ENCODE peak calls at places on chromosomes 1 and 21, in five cellular contexts. One of them, this sample, is unnamed.

GRCh38 chr1:65471901-65472332 is 51.4 kb downstream of the LEPR start:
- DNase-seq in A549: no peak
- DNase-seq in right lobe of liver: no peak
- DNase-seq in heart right ventricle: no peak
- DNase-seq in endothelial cell: no peak
- DNase-seq in this sample: no peak

GRCh38 chr1:26032636-26033357 is 11.2 kb downstream of the EXTL1 start:
- DNase-seq in endothelial cell: no peak
- DNase-seq in right lobe of liver: no peak
- DNase-seq in heart right ventricle: no peak
- DNase-seq in A549: no peak
- DNase-seq in this sample: no peak

GRCh38 chr1:164841723-164842465 is 282.9 kb downstream of the PBX1 start:
- DNase-seq in endothelial cell: no peak
- DNase-seq in heart right ventricle: no peak
- DNase-seq in right lobe of liver: no peak
- DNase-seq in A549: no peak
- DNase-seq in this sample: no peak

GRCh38 chr1:117658676-117659075 is 52.8 kb downstream of the TENT5C start:
- DNase-seq in right lobe of liver: no peak
- DNase-seq in A549: no peak
- DNase-seq in heart right ventricle: no peak
- DNase-seq in endothelial cell: no peak
- DNase-seq in this sample: no peak

GRCh38 chr1:171740987-171741871 is 636 bp downstream of the VAMP4 start:
- DNase-seq in right lobe of liver: peak; percentile 59
- DNase-seq in A549: peak; percentile 24
- DNase-seq in heart right ventricle: peak; percentile 53
- DNase-seq in endothelial cell: peak; percentile 9
- DNase-seq in this sample: peak; percentile 29

GRCh38 chr1:15411593-15412487 is 2.2 kb downstream of the EFHD2 start:
- DNase-seq in endothelial cell: no peak
- DNase-seq in right lobe of liver: peak; percentile 64
- DNase-seq in A549: no peak
- DNase-seq in heart right ventricle: no peak
- DNase-seq in this sample: no peak

GRCh38 chr1:156598125-156598524 is 3.2 kb downstream of the GPATCH4 start:
- DNase-seq in right lobe of liver: no peak
- DNase-seq in heart right ventricle: no peak
- DNase-seq in endothelial cell: no peak
- DNase-seq in A549: no peak
- DNase-seq in this sample: no peak

GRCh38 chr1:66757740-66758139 is 5.5 kb downstream of the DYNLT5 start:
- DNase-seq in heart right ventricle: no peak
- DNase-seq in endothelial cell: no peak
- DNase-seq in right lobe of liver: no peak
- DNase-seq in A549: no peak
- DNase-seq in this sample: no peak

GRCh38 chr1:228496084-228496483 is 8.9 kb downstream of the RNF187 start:
- DNase-seq in A549: no peak
- DNase-seq in endothelial cell: no peak
- DNase-seq in right lobe of liver: no peak
- DNase-seq in heart right ventricle: no peak
- DNase-seq in this sample: no peak

GRCh38 chr1:233224291-233224690 is 71.2 kb downstream of the PCNX2 start:
- DNase-seq in right lobe of liver: no peak
- DNase-seq in endothelial cell: no peak
- DNase-seq in heart right ventricle: no peak
- DNase-seq in A549: no peak
- DNase-seq in this sample: no peak

GRCh38 chr1:31238612-31238985 is 1.1 kb downstream of the NKAIN1 start:
- DNase-seq in endothelial cell: no peak
- DNase-seq in A549: no peak
- DNase-seq in heart right ventricle: no peak
- DNase-seq in right lobe of liver: no peak
- DNase-seq in this sample: peak; percentile 38

GRCh38 chr1:116345830-116346229 is 27.2 kb upstream of the ATP1A1 start:
- DNase-seq in heart right ventricle: no peak
- DNase-seq in right lobe of liver: no peak
- DNase-seq in A549: no peak
- DNase-seq in endothelial cell: no peak
- DNase-seq in this sample: no peak

GRCh38 chr1:19330449-19331135 is 18.5 kb downstream of the SLC66A1 start:
- DNase-seq in right lobe of liver: no peak
- DNase-seq in A549: no peak
- DNase-seq in endothelial cell: no peak
- DNase-seq in heart right ventricle: no peak
- DNase-seq in this sample: no peak

GRCh38 chr21:27648560-27648959 is 681.7 kb upstream of the ADAMTS5 start:
- DNase-seq in endothelial cell: no peak
- DNase-seq in right lobe of liver: no peak
- DNase-seq in A549: no peak
- DNase-seq in heart right ventricle: no peak
- DNase-seq in this sample: no peak

GRCh38 chr21:37877888-37878684 is 38.2 kb downstream of the KCNJ6 start:
- DNase-seq in endothelial cell: no peak
- DNase-seq in A549: no peak
- DNase-seq in right lobe of liver: no peak
- DNase-seq in heart right ventricle: no peak
- DNase-seq in this sample: no peak

GRCh38 chr1:168623003-168623828 is 46.8 kb downstream of the XCL1 start:
- DNase-seq in endothelial cell: no peak
- DNase-seq in right lobe of liver: no peak
- DNase-seq in heart right ventricle: no peak
- DNase-seq in A549: peak; percentile 85
- DNase-seq in this sample: no peak

GRCh38 chr1:23100074-23100748 is 68.4 kb downstream of the LUZP1 start:
- DNase-seq in right lobe of liver: no peak
- DNase-seq in heart right ventricle: no peak
- DNase-seq in A549: peak; percentile 68
- DNase-seq in endothelial cell: peak; percentile 26
- DNase-seq in this sample: no peak

GRCh38 chr1:61255324-61255703 is 173.0 kb downstream of the NFIA start:
- DNase-seq in right lobe of liver: no peak
- DNase-seq in endothelial cell: no peak
- DNase-seq in A549: no peak
- DNase-seq in heart right ventricle: no peak
- DNase-seq in this sample: no peak

GRCh38 chr1:89546082-89546889 is 21.7 kb downstream of the LRRC8B start:
- DNase-seq in heart right ventricle: no peak
- DNase-seq in A549: no peak
- DNase-seq in endothelial cell: no peak
- DNase-seq in right lobe of liver: no peak
- DNase-seq in this sample: no peak

GRCh38 chr21:41662761-41663160 is 104.1 kb downstream of the RIPK4 start:
- DNase-seq in endothelial cell: no peak
- DNase-seq in right lobe of liver: no peak
- DNase-seq in A549: no peak
- DNase-seq in heart right ventricle: no peak
- DNase-seq in this sample: no peak

GRCh38 chr21:41664881-41665765 is 101.7 kb downstream of the RIPK4 start:
- DNase-seq in endothelial cell: no peak
- DNase-seq in heart right ventricle: peak; percentile 25
- DNase-seq in A549: no peak
- DNase-seq in right lobe of liver: no peak
- DNase-seq in this sample: no peak

GRCh38 chr21:41665766-41666595 is 100.9 kb downstream of the RIPK4 start:
- DNase-seq in heart right ventricle: no peak
- DNase-seq in right lobe of liver: no peak
- DNase-seq in A549: no peak
- DNase-seq in endothelial cell: no peak
- DNase-seq in this sample: no peak

GRCh38 chr21:41662161-41662560 is 104.7 kb downstream of the RIPK4 start:
- DNase-seq in A549: no peak
- DNase-seq in right lobe of liver: no peak
- DNase-seq in heart right ventricle: no peak
- DNase-seq in endothelial cell: no peak
- DNase-seq in this sample: no peak

GRCh38 chr21:41663805-41664788 is 102.8 kb downstream of the RIPK4 start:
- DNase-seq in A549: peak; percentile 65
- DNase-seq in endothelial cell: no peak
- DNase-seq in right lobe of liver: no peak
- DNase-seq in heart right ventricle: no peak
- DNase-seq in this sample: no peak
- TF ChIP-seq CTCF in A549: no peak
- TF ChIP-seq CTCF in endothelial cell: no peak
- TF ChIP-seq CTCF in right lobe of liver: peak; percentile 14
- TF ChIP-seq CTCF in heart right ventricle: no peak
- TF ChIP-seq CTCF in this sample: no peak

GRCh38 chr21:44567481-44568171 is 5.9 kb upstream of the KRTAP10-4 start:
- DNase-seq in heart right ventricle: no peak
- DNase-seq in right lobe of liver: no peak
- DNase-seq in endothelial cell: no peak
- DNase-seq in A549: no peak
- DNase-seq in this sample: no peak

GRCh38 chr21:44571296-44571695 is 2.2 kb upstream of the KRTAP10-4 start:
- DNase-seq in heart right ventricle: no peak
- DNase-seq in A549: peak; percentile 12
- DNase-seq in right lobe of liver: no peak
- DNase-seq in endothelial cell: no peak
- DNase-seq in this sample: no peak

GRCh38 chr21:44568261-44568660 is 5.3 kb upstream of the KRTAP10-4 start:
- DNase-seq in A549: no peak
- DNase-seq in right lobe of liver: no peak
- DNase-seq in heart right ventricle: no peak
- DNase-seq in endothelial cell: no peak
- DNase-seq in this sample: no peak

GRCh38 chr21:44569861-44570517 is 3.5 kb upstream of the KRTAP10-4 start:
- DNase-seq in endothelial cell: no peak
- DNase-seq in heart right ventricle: no peak
- DNase-seq in right lobe of liver: no peak
- DNase-seq in A549: no peak
- DNase-seq in this sample: no peak

GRCh38 chr21:44568667-44569556 is 4.6 kb upstream of the KRTAP10-4 start:
- DNase-seq in A549: no peak
- DNase-seq in heart right ventricle: no peak
- DNase-seq in endothelial cell: no peak
- DNase-seq in right lobe of liver: no peak
- DNase-seq in this sample: no peak
- TF ChIP-seq CTCF in A549: no peak
- TF ChIP-seq CTCF in heart right ventricle: no peak
- TF ChIP-seq CTCF in endothelial cell: no peak
- TF ChIP-seq CTCF in right lobe of liver: no peak
- TF ChIP-seq CTCF in this sample: no peak

GRCh38 chr1:248884632-248885295 is 21.3 kb upstream of the PGBD2 start:
- DNase-seq in A549: no peak
- DNase-seq in endothelial cell: no peak
- DNase-seq in heart right ventricle: no peak
- DNase-seq in right lobe of liver: no peak
- DNase-seq in this sample: no peak
- TF ChIP-seq CTCF in A549: no peak
- TF ChIP-seq CTCF in endothelial cell: peak; percentile 27
- TF ChIP-seq CTCF in heart right ventricle: no peak
- TF ChIP-seq CTCF in right lobe of liver: no peak
- TF ChIP-seq CTCF in this sample: no peak

GRCh38 chr1:41810446-41810845 is 108.3 kb downstream of the HIVEP3 start:
- DNase-seq in endothelial cell: peak; percentile 59
- DNase-seq in heart right ventricle: no peak
- DNase-seq in A549: peak; percentile 6
- DNase-seq in right lobe of liver: no peak
- DNase-seq in this sample: no peak

GRCh38 chr1:41811051-41811795 is 107.5 kb downstream of the HIVEP3 start:
- DNase-seq in endothelial cell: no peak
- DNase-seq in A549: no peak
- DNase-seq in right lobe of liver: no peak
- DNase-seq in heart right ventricle: no peak
- DNase-seq in this sample: no peak

GRCh38 chr1:41813220-41813619 is 105.5 kb downstream of the HIVEP3 start:
- DNase-seq in endothelial cell: no peak
- DNase-seq in heart right ventricle: no peak
- DNase-seq in right lobe of liver: no peak
- DNase-seq in A549: no peak
- DNase-seq in this sample: no peak

GRCh38 chr1:41813755-41814694 is 104.7 kb downstream of the HIVEP3 start:
- DNase-seq in A549: no peak
- DNase-seq in endothelial cell: no peak
- DNase-seq in heart right ventricle: peak; percentile 71
- DNase-seq in right lobe of liver: no peak
- DNase-seq in this sample: no peak

DNA sequence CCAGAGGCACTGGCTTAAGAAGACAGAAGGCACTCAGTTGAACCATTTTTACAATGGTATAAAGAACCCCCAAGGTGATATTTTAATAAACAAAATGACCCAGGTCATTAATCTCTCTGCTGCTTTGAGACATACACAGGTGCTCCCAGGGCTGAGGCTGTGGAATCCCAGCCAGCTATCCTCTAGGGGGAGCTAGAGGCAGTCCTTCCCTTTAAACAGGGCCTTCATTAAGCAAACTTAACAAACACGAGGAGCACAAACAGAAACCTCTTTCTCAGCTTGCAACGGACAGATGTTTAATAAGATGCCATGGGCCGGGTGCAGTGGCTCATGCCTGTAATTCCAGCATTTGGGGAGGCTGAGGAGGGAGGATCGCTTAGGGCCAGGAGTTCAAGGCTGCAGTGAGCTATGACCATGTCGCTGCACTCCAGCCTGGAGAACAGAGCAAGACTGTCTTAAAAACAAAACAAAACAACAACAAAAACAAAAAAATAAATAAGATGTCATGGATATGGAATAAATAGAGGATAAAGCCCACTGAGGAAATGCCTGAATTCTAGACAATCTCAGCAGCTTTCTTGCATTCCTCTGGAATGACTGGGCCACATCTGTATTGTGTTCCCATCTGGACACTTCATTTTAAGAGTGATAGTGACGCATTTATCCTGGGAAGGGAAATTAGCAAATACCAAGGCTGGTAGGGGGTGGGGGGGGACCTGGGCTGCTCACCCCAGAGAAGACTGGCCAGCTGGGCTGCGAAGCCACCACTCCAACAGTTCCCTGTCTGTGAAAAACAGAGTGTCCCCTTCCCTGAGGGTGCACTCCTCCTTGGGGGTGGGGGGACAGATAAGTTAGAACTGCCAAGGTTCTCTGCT is 106.5 kb downstream of the HIVEP3 start:
- DNase-seq in A549: peak; percentile 59
- DNase-seq in heart right ventricle: peak; percentile 44
- DNase-seq in right lobe of liver: no peak
- DNase-seq in endothelial cell: peak; percentile 71
- DNase-seq in this sample: peak; percentile 57
- TF ChIP-seq CTCF in A549: peak; percentile 53
- TF ChIP-seq CTCF in heart right ventricle: peak; percentile 58
- TF ChIP-seq CTCF in right lobe of liver: peak; percentile 49
- TF ChIP-seq CTCF in endothelial cell: peak; percentile 64
- TF ChIP-seq CTCF in this sample: peak; percentile 64

DNA sequence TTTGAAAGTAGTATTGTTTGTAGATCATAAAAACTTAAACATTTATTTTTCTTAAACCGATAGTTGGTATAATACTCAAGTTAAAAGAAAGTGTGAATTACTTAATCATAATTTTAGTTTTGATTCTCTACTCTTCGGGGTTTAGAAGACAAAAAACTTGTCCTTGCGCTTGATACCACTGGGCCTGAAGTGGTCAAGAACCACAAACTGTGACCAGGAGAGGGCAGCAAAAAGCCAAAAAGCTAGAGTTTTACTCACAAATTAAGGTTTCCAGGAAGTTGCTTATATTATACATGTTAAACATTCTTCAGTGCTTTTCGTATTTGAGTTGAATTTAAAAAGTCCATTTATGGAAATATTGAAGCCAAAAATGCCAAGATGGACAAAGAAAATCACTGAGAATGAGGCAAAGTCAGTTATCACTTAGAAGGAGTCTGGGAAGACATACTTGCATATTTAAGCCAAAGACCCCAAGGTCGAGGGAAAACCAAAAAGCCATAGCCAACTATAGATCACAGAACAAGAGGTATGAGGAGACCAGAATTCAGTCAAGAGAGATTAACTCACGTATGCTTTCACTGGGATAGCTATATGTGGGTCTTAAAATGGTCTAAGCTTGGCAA is 34.2 kb downstream of the EFCAB7 start:
- DNase-seq in endothelial cell: peak; percentile 59
- DNase-seq in right lobe of liver: no peak
- DNase-seq in heart right ventricle: no peak
- DNase-seq in A549: peak; percentile 39
- DNase-seq in this sample: peak; percentile 45
- TF ChIP-seq CTCF in endothelial cell: peak; percentile 73
- TF ChIP-seq CTCF in right lobe of liver: peak; percentile 50
- TF ChIP-seq CTCF in heart right ventricle: peak; percentile 40
- TF ChIP-seq CTCF in A549: peak; percentile 55
- TF ChIP-seq CTCF in this sample: peak; percentile 71

This sample was measured in glutamatergic neuron.